ENCODE peak calls at places on chromosome 17, in ten cellular contexts. V, Q, Z, C, D, Y, O, U, R and W are unnamed samples.

GRCh38 chr17:10314332-10314731 is 58.5 kb downstream of the MYH13 start:
- DNase-seq in V (no peak), Q (no peak), Z (no peak), C (no peak), D (no peak), Y (no peak), O (no peak), U (no peak), R (no peak), W (no peak)

GRCh38 chr17:50274142-50274944 is at the start of gene TMEM92:
- DNase-seq in V (no peak), Q (no peak), Z (peak; percentile 51), C (no peak), D (peak; percentile 19), Y (peak; percentile 99), O (no peak), U (no peak), R (no peak), W (peak; percentile 90)

GRCh38 chr17:45270828-45271418 is 9.0 kb upstream of the SPATA32 start:
- DNase-seq in V (peak; percentile 30), Q (no peak), Z (no peak), C (no peak), D (peak; percentile 51), Y (peak; percentile 94), O (no peak), U (no peak), R (no peak), W (peak; percentile 61)

GRCh38 chr17:43900858-43901754 is 6.2 kb downstream of the MPP2 start:
- DNase-seq in V (no peak), Q (no peak), Z (no peak), C (no peak), D (no peak), Y (peak; percentile 72), O (no peak), U (no peak), R (no peak), W (no peak)

GRCh38 chr17:47670064-47670463 is 20.3 kb downstream of the KPNB1 start:
- DNase-seq in V (no peak), Q (no peak), Z (no peak), C (no peak), D (no peak), Y (no peak), O (no peak), U (no peak), R (no peak), W (no peak)

GRCh38 chr17:56798916-56799315 is 34.8 kb downstream of the C17orf67 start:
- DNase-seq in V (no peak), Q (no peak), Z (no peak), C (no peak), D (no peak), Y (peak; percentile 89), O (no peak), U (no peak), R (no peak), W (no peak)

GRCh38 chr17:13429201-13429600 is 172.5 kb downstream of the HS3ST3A1 start:
- DNase-seq in V (no peak), Q (no peak), Z (no peak), C (peak; percentile 92), D (no peak), Y (no peak), O (no peak), U (no peak), R (no peak), W (no peak)

GRCh38 chr17:74877592-74878543 is 5.1 kb upstream of the FDXR start:
- DNase-seq in V (no peak), Q (no peak), Z (peak; percentile 55), C (no peak), D (no peak), Y (no peak), O (peak; percentile 43), U (no peak), R (no peak), W (no peak)

GRCh38 chr17:53449324-53449723 is 373.4 kb upstream of the KIF2B start:
- DNase-seq in V (no peak), Q (no peak), Z (no peak), C (no peak), D (no peak), Y (no peak), O (no peak), U (no peak), R (no peak), W (no peak)

GRCh38 chr17:9371019-9371418 is 204.6 kb downstream of the STX8 start:
- DNase-seq in V (no peak), Q (no peak), Z (no peak), C (peak; percentile 91), D (no peak), Y (no peak), O (peak; percentile 31), U (no peak), R (no peak), W (no peak)

GRCh38 chr17:57557363-57557762 is 187.7 kb downstream of the CCDC182 start:
- DNase-seq in V (no peak), Q (no peak), Z (no peak), C (no peak), D (no peak), Y (no peak), O (no peak), U (no peak), R (no peak), W (no peak)

GRCh38 chr17:64309710-64310109 is 46.6 kb upstream of the TEX2 start:
- DNase-seq in V (no peak), Q (no peak), Z (no peak), C (no peak), D (no peak), Y (no peak), O (no peak), U (no peak), R (no peak), W (no peak)

GRCh38 chr17:29613856-29614255 is 8.9 kb downstream of the CORO6 start:
- DNase-seq in V (no peak), Q (peak; percentile 52), Z (peak; percentile 16), C (no peak), D (no peak), Y (no peak), O (no peak), U (no peak), R (peak; percentile 70), W (no peak)
- H3K4me3 ChIP-seq in V (peak overlapping the region; percentile 53), Q (peak overlapping the region; percentile 40), Z (no peak overlapping the region), C (no peak overlapping the region), D (no peak overlapping the region), Y (no peak overlapping the region), O (peak overlapping the region; percentile 19), U (peak overlapping the region; percentile 63), R (peak overlapping the region; percentile 19), W (peak overlapping the region; percentile 33)

GRCh38 chr17:40327244-40327666 is 18.3 kb downstream of the RARA start:
- DNase-seq in V (no peak), Q (no peak), Z (no peak), C (no peak), D (no peak), Y (no peak), O (no peak), U (peak; percentile 12), R (no peak), W (no peak)

GRCh38 chr17:40327735-40328385 is 18.9 kb downstream of the RARA start:
- DNase-seq in V (no peak), Q (peak; percentile 75), Z (no peak), C (no peak), D (no peak), Y (no peak), O (peak; percentile 65), U (peak; percentile 71), R (peak; percentile 81), W (no peak)

GRCh38 chr17:40325156-40326013 is 16.4 kb downstream of the RARA start:
- DNase-seq in V (no peak), Q (peak; percentile 18), Z (no peak), C (no peak), D (no peak), Y (no peak), O (no peak), U (peak; percentile 14), R (no peak), W (peak; percentile 37)

GRCh38 chr17:40326014-40326831 is 17.2 kb downstream of the RARA start:
- DNase-seq in V (peak; percentile 60), Q (peak; percentile 50), Z (no peak), C (no peak), D (no peak), Y (no peak), O (peak; percentile 31), U (peak; percentile 22), R (no peak), W (peak; percentile 37)

DNA sequence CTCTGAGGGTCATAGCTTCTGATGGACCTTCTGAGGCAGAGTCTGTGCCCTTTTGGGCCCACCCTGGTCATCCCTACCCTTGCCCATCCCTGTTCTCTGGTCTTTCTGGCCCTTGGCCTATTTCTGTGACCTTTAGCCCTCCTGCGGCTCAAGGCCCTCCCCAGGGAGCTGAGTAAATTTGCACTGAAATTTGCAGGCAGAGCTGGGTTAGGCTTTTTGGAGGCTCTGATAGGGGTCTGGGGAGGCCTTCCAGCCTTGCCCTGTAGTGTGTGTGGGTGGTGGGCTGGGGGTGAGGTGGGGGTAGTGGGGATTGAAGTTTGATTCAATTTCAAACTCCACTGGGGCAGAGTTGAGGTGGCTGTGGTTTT is 17.8 kb downstream of the RARA start:
- DNase-seq in V (no peak), Q (peak; percentile 31), Z (no peak), C (no peak), D (no peak), Y (no peak), O (peak; percentile 43), U (peak; percentile 16), R (no peak), W (no peak)
- H3K4me1 ChIP-seq in V (peaks cover 93% of the 10 kb centered on the region), Q (peaks cover 96% of the 10 kb centered on the region), Z (peaks cover 64% of the 10 kb centered on the region), C (peaks cover 57% of the 10 kb centered on the region), D (peaks cover 46% of the 10 kb centered on the region), Y (peaks cover 12% of the 10 kb centered on the region), O (peaks cover 94% of the 10 kb centered on the region), U (peaks cover 100% of the 10 kb centered on the region), R (peaks cover 100% of the 10 kb centered on the region), W (peaks cover 96% of the 10 kb centered on the region)

GRCh38 chr17:80983545-80983944 is 8.1 kb upstream of the CHMP6 start:
- DNase-seq in V (no peak), Q (peak; percentile 6), Z (no peak), C (no peak), D (no peak), Y (no peak), O (no peak), U (no peak), R (no peak), W (no peak)
- H3K27ac ChIP-seq in V (no peak overlapping the region), Q (no peak overlapping the region), Z (no peak overlapping the region), C (no peak overlapping the region), D (no peak overlapping the region), Y (no peak overlapping the region), O (no peak overlapping the region), U (no peak overlapping the region), R (no peak overlapping the region), W (no peak overlapping the region)

GRCh38 chr17:72021417-72022041 is 99.3 kb upstream of the SOX9 start:
- DNase-seq in V (no peak), Q (no peak), Z (no peak), C (no peak), D (no peak), Y (no peak), O (no peak), U (no peak), R (no peak), W (no peak)
- H3K4me3 ChIP-seq in V (no peak overlapping the region), Q (no peak overlapping the region), Z (no peak overlapping the region), C (no peak overlapping the region), D (no peak overlapping the region), Y (no peak overlapping the region), O (no peak overlapping the region), U (no peak overlapping the region), R (no peak overlapping the region), W (no peak overlapping the region)

DNA sequence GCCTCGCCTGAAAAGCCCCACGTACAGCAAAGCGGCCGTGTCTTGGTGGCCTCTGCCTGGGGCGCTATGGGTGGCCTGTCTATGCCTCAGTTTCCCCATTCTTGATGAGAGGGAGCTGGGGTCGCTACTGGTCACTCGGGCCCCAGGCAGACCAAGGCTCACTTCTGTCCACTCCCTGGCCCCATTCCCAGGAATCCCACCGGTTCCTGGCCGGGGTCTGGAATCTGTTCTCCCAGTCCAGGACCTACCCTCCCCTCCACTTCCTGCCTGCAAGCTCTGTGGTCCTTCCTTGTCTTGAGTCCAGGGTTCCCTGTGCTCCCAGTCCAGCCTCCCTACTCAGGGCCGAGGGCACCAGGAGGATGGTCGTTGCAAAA is 24.5 kb downstream of the METRNL start:
- DNase-seq in V (no peak), Q (no peak), Z (no peak), C (no peak), D (no peak), Y (no peak), O (no peak), U (no peak), R (no peak), W (no peak)
- H3K4me1 ChIP-seq in V (peaks cover 5% of the 10 kb centered on the region), Q (peaks cover 19% of the 10 kb centered on the region), Z (peaks cover 18% of the 10 kb centered on the region), C (peaks cover 26% of the 10 kb centered on the region), D (peaks cover 4% of the 10 kb centered on the region), Y (no peaks in the 10 kb centered on the region), O (peaks cover 14% of the 10 kb centered on the region), U (peaks cover 41% of the 10 kb centered on the region), R (peaks cover 26% of the 10 kb centered on the region), W (peaks cover 24% of the 10 kb centered on the region)